ENCODE peak calls at places on chromosomes 4 and X, in seven cellular contexts. F is mammary epithelial cell, P is cardiac fibroblast, V is cardiac muscle cell, J is fibroblast of mammary gland, Y is HCT116, U is pancreas. W is an unnamed sample.

GRCh38 chr4:139502312-139502946 is 48.5 kb downstream of the RAB33B start:
- DNase-seq in F (no peak), P (no peak), V (no peak), J (no peak), Y (no peak), U (no peak), W (no peak)

GRCh38 chrX:42832764-42833549 is 55.0 kb upstream of the PPP1R2C start:
- DNase-seq in F (peak), P (no peak), V (no peak), J (no peak), Y (no peak), U (no peak), W (no peak)

GRCh38 chr4:74317616-74318256 is 9.5 kb downstream of the EPGN start:
- DNase-seq in F (peak), P (peak), V (peak), J (peak), Y (no peak), U (no peak), W (peak)

GRCh38 chr4:158003212-158003611 is 169.6 kb downstream of the GASK1B start:
- DNase-seq in F (peak), P (peak), V (peak), J (peak), Y (no peak), U (no peak), W (no peak)

GRCh38 chr4:91366561-91366960 is 937.2 kb upstream of the GRID2 start:
- DNase-seq in F (no peak), P (no peak), V (no peak), J (no peak), Y (no peak), U (no peak), W (no peak)

GRCh38 chr4:62814510-62815047 is 1594.7 kb downstream of the TECRL start:
- DNase-seq in F (no peak), P (no peak), V (no peak), J (no peak), Y (no peak), U (no peak), W (no peak)

GRCh38 chr4:36779601-36780000 is 464.9 kb upstream of the NWD2 start:
- DNase-seq in F (no peak), P (no peak), V (no peak), J (no peak), Y (no peak), U (no peak), W (no peak)

GRCh38 chrX:135200297-135200696 is 29.1 kb upstream of the CT55 start:
- DNase-seq in F (no peak), P (no peak), V (no peak), J (no peak), Y (no peak), U (no peak), W (no peak)

GRCh38 chr4:126853715-126854114 is 779.0 kb upstream of the INTU start:
- DNase-seq in F (no peak), P (no peak), V (no peak), J (no peak), Y (no peak), U (no peak), W (no peak)

GRCh38 chr4:164616961-164617360 is 137.0 kb upstream of the SMIM31 start:
- DNase-seq in F (no peak), P (no peak), V (no peak), J (no peak), Y (no peak), U (no peak), W (no peak)

GRCh38 chrX:114906978-114907510 is 110.4 kb downstream of the IL13RA2 start:
- DNase-seq in F (no peak), P (no peak), V (no peak), J (no peak), Y (no peak), U (no peak), W (no peak)

GRCh38 chr4:107818301-107818910 is 6.3 kb upstream of the SGMS2 start:
- DNase-seq in F (peak), P (peak), V (no peak), J (peak), Y (no peak), U (no peak), W (no peak)

GRCh38 chr4:53055716-53056413 is 193.7 kb downstream of the RASL11B start:
- DNase-seq in F (no peak), P (no peak), V (no peak), J (no peak), Y (no peak), U (no peak), W (peak)

GRCh38 chrX:136319600-136319999 is 18.8 kb downstream of the ADGRG4 start:
- DNase-seq in F (no peak), P (no peak), V (no peak), J (no peak), Y (no peak), U (no peak), W (no peak)

GRCh38 chrX:69031181-69031580 is 134.1 kb downstream of the PJA1 start:
- DNase-seq in F (no peak), P (no peak), V (no peak), J (peak), Y (peak), U (no peak), W (peak)

GRCh38 chr4:155079866-155080265 is 128.6 kb upstream of the NPY2R start:
- DNase-seq in F (no peak), P (peak), V (peak), J (peak), Y (no peak), U (no peak), W (peak)

GRCh38 chr4:139655116-139655515 is 10.5 kb upstream of the MGST2 start:
- DNase-seq in F (peak), P (peak), V (peak), J (peak), Y (no peak), U (no peak), W (peak)

GRCh38 chr4:184932343-184932742 is 85.9 kb upstream of the HELT start:
- DNase-seq in F (no peak), P (no peak), V (peak), J (no peak), Y (no peak), U (no peak), W (no peak)

GRCh38 chr4:128521634-128522253 is 234.1 kb upstream of the PGRMC2 start:
- DNase-seq in F (no peak), P (peak), V (peak), J (peak), Y (no peak), U (no peak), W (peak)

GRCh38 chrX:135543924-135544323 is 23.5 kb downstream of the INTS6L start:
- DNase-seq in F (no peak), P (no peak), V (no peak), J (no peak), Y (no peak), U (no peak), W (no peak)

GRCh38 chr4:8395504-8395903 is 45.0 kb downstream of the ACOX3 start:
- DNase-seq in F (no peak), P (no peak), V (no peak), J (no peak), Y (no peak), U (no peak), W (no peak)

GRCh38 chrX:38614485-38614884 is 53.1 kb downstream of the TSPAN7 start:
- DNase-seq in F (no peak), P (no peak), V (no peak), J (no peak), Y (no peak), U (no peak), W (no peak)

GRCh38 chr4:150828159-150828558 is 186.9 kb downstream of the LRBA start:
- DNase-seq in F (no peak), P (no peak), V (no peak), J (no peak), Y (no peak), U (no peak), W (no peak)

GRCh38 chr4:86544313-86544966 is 49.7 kb upstream of the PTPN13 start:
- DNase-seq in F (no peak), P (no peak), V (no peak), J (no peak), Y (no peak), U (no peak), W (no peak)

GRCh38 chr4:103099691-103100392 is at the start of gene BDH2:
- DNase-seq in F (peak), P (peak), V (peak), J (peak), Y (peak), U (no peak), W (peak)

GRCh38 chr4:146520894-146521542 is 722 bp downstream of the SLC10A7 start:
- DNase-seq in F (peak), P (peak), V (peak), J (peak), Y (no peak), U (peak), W (peak)

GRCh38 chrX:15946783-15947550 is 92.4 kb upstream of the AP1S2 start:
- DNase-seq in F (peak), P (peak), V (peak), J (peak), Y (no peak), U (no peak), W (peak)

GRCh38 chr4:118936406-118936805 is 47.8 kb downstream of the SYNPO2 start:
- DNase-seq in F (no peak), P (no peak), V (no peak), J (no peak), Y (no peak), U (no peak), W (no peak)

GRCh38 chr4:145716200-145716599 is 36.3 kb downstream of the C4orf51 start:
- DNase-seq in F (no peak), P (peak), V (peak), J (peak), Y (no peak), U (no peak), W (peak)

GRCh38 chr4:4248036-4248884 is at the start of gene TMEM128:
- DNase-seq in F (peak), P (peak), V (peak), J (peak), Y (peak), U (peak), W (peak)

GRCh38 chr4:65661469-65661868 is 8.8 kb downstream of the EPHA5 start:
- DNase-seq in F (no peak), P (no peak), V (no peak), J (no peak), Y (no peak), U (peak), W (peak)

GRCh38 chr4:100984901-100985300 is 362.4 kb downstream of the PPP3CA start:
- DNase-seq in F (peak), P (peak), V (peak), J (peak), Y (no peak), U (no peak), W (peak)

GRCh38 chr4:142365386-142365785 is 480.7 kb downstream of the INPP4B start:
- DNase-seq in F (no peak), P (no peak), V (no peak), J (no peak), Y (no peak), U (no peak), W (no peak)

GRCh38 chrX:65451663-65452062 is 82.9 kb downstream of the LAS1L start:
- DNase-seq in F (peak), P (peak), V (peak), J (peak), Y (peak), U (no peak), W (peak)
- TF ChIP-seq CTCF in F (peak), P (peak), V (peak), J (peak), Y (peak), U (peak), W (peak)

DNA sequence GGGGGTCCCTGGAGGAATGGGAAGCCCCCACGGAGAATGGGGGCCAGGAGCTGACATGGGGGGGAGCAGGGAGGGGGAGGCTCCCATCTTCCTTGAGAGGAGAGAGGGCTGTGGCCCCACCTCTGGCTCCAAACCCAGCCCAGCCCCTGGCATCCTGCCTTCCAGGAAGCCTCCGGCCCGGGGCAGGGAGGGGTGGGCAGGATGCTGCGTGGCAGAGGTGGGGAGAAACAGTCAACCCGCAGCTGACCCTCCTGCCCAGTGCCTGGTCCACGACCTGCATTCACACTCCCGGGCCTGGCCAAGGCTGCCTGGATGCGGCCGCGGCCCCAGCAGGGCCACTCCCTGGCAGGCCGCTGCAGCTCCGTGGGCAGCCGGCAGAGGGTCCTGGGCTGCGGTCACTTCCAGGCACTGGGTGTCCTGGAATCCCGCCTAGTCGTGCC is 39.0 kb downstream of the CPLX1 start:
- DNase-seq in F (no peak), P (no peak), V (no peak), J (no peak), Y (no peak), U (peak), W (no peak)
- H3K4me3 ChIP-seq in F (no peak), P (no peak), V (no peak), J (no peak), Y (no peak), U (no peak), W (no peak)

DNA sequence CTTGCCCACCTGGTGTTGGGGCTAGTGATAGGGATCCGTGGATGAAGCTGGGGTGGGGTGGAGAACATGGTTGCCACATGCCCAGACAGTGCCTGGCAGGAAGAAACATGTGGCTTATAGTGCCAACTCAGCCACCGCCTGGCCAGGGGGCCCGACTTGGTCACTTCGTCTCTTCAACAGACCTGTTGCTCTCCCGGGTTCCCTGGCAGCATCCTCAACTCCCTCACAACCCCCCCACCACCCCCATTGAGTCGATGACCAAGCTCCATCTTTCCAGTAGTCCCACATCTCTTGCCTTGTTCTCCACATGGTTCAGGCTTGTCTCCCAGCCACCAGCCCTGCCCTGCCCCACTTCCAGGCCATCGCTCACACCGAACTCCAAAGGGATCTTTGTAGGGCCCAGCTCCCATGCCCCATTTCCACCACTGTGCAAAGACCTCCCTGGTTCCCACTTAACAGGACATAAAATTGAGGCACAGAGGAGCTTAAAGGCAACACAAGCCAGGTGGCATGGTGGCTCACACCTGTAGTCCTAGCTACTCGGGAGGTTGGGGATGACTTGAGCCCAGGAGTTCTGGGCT is 7.8 kb downstream of the PNCK start:
- DNase-seq in F (no peak), P (no peak), V (no peak), J (no peak), Y (no peak), U (no peak), W (no peak)
- TF ChIP-seq CTCF in F (no peak), P (no peak), V (no peak), J (no peak), Y (no peak), U (no peak), W (no peak)

DNA sequence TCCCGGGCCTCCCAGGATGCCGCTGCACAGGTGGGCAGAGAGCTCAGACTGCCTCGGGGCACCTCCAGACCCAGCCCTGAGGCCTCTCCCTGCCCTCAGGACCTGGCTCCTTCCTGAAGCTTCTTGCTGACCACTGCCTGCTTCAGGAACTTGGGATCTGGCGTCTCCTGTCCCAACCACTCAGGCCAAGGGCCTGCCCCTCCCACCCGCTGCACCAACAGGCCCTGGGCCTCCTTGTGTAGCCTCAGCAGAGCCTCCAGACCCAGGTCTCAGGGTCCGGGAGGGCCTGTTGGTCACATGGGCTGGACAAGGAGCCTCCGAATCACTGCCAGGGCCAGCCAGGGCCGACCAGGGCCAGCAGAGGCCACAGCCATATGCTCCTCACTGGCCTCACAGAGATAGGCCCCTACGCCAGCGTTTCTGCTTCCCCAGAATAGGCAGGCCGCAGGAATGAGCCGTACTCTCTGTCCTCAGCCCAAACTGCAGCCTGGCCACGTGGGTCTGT is 2.8 kb downstream of the MXD4 start:
- DNase-seq in F (no peak), P (no peak), V (no peak), J (no peak), Y (no peak), U (no peak), W (no peak)
- H3K4me3 ChIP-seq in F (no peak), P (peak), V (no peak), J (peak), Y (no peak), U (no peak), W (peak)

GRCh38 chrX:153657161-153657560 is 10.2 kb downstream of the DUSP9 start:
- DNase-seq in F (no peak), P (no peak), V (no peak), J (no peak), Y (no peak), U (no peak), W (no peak)

GRCh38 chrX:153667281-153667831 is 6.3 kb downstream of the PNCK start:
- DNase-seq in F (no peak), P (no peak), V (no peak), J (no peak), Y (no peak), U (no peak), W (no peak)

GRCh38 chrX:153659268-153659667 is 12.3 kb downstream of the DUSP9 start:
- DNase-seq in F (no peak), P (no peak), V (no peak), J (no peak), Y (no peak), U (no peak), W (no peak)

GRCh38 chrX:153667931-153668396 is 5.6 kb downstream of the PNCK start:
- DNase-seq in F (peak), P (peak), V (peak), J (peak), Y (peak), U (peak), W (peak)

DNA sequence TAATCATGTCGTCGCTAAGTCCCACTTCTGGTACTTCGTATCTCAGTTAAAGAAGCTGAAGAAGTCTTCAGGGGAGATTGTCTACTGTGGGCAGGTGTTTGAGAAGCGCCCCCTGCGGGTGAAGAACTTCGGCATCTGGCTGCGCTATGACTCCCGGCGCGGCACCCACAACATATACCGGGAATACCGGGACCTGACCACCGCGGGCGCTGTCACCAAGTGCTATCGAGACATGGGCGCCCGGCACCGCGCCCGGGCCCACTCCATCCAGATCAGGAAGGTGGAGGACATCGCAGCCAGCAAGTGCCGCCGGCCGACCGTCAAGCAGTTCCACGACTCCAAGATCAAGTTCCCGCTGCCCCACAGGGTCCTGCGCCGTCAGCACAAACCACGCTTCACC is 11.3 kb downstream of the PNCK start:
- DNase-seq in F (no peak), P (peak), V (peak), J (peak), Y (peak), U (peak), W (peak)
- TF ChIP-seq CTCF in F (peak), P (peak), V (peak), J (peak), Y (peak), U (no peak), W (peak)

W was measured in fibroblast of the aortic adventitia.